ENCODE peak calls at places on chromosomes 3 and 15, in ten cellular contexts. S, V, Q, J, C, W, Y, K, M and Z are unnamed samples. For H3K4me1, the result is how much of the 10 kb centered on the place peaks cover.

GRCh38 chr3:194344012-194344411 is 7.1 kb downstream of the CPN2 start:
- DNase-seq in S (peak), V (peak), Q (peak), J (peak), C (peak), W (peak), Y (peak), K (peak), M (no peak), Z (peak)

GRCh38 chr15:100818927-100819326 is 60.7 kb upstream of the ALDH1A3 start:
- DNase-seq in S (no peak), V (no peak), Q (no peak), J (no peak), C (no peak), W (no peak), Y (no peak), K (no peak), M (no peak), Z (no peak)

GRCh38 chr3:125633767-125634166 is 38.5 kb upstream of the OSBPL11 start:
- DNase-seq in S (no peak), V (no peak), Q (no peak), J (no peak), C (no peak), W (no peak), Y (no peak), K (no peak), M (no peak), Z (no peak)

GRCh38 chr15:76514292-76514691 is 177.7 kb downstream of the ISL2 start:
- DNase-seq in S (no peak), V (no peak), Q (no peak), J (no peak), C (no peak), W (no peak), Y (no peak), K (no peak), M (no peak), Z (no peak)

GRCh38 chr3:124318650-124319049 is 326.7 kb upstream of the ROPN1 start:
- DNase-seq in S (no peak), V (no peak), Q (no peak), J (no peak), C (no peak), W (no peak), Y (no peak), K (no peak), M (no peak), Z (no peak)

GRCh38 chr15:39504812-39505211 is 76.1 kb upstream of the THBS1 start:
- DNase-seq in S (no peak), V (no peak), Q (no peak), J (no peak), C (no peak), W (no peak), Y (no peak), K (no peak), M (no peak), Z (no peak)

GRCh38 chr15:86743283-86743903 is 663.7 kb downstream of the AGBL1 start:
- DNase-seq in S (peak), V (no peak), Q (no peak), J (peak), C (peak), W (peak), Y (no peak), K (no peak), M (no peak), Z (no peak)

GRCh38 chr3:6260551-6261191 is 600.2 kb upstream of the GRM7 start:
- DNase-seq in S (no peak), V (no peak), Q (no peak), J (no peak), C (no peak), W (no peak), Y (no peak), K (no peak), M (no peak), Z (no peak)

GRCh38 chr3:27080126-27080525 is 289.1 kb downstream of the NEK10 start:
- DNase-seq in S (no peak), V (no peak), Q (no peak), J (no peak), C (no peak), W (no peak), Y (no peak), K (no peak), M (no peak), Z (no peak)

GRCh38 chr3:177824841-177825240 is 627.6 kb upstream of the TBL1XR1 start:
- DNase-seq in S (no peak), V (no peak), Q (no peak), J (no peak), C (no peak), W (no peak), Y (no peak), K (no peak), M (no peak), Z (no peak)

GRCh38 chr3:15284121-15284889 is 48.1 kb downstream of the SH3BP5 start:
- DNase-seq in S (peak), V (no peak), Q (peak), J (no peak), C (no peak), W (no peak), Y (peak), K (no peak), M (no peak), Z (no peak)

GRCh38 chr3:138260636-138261035 is 69.0 kb downstream of the NME9 start:
- DNase-seq in S (no peak), V (no peak), Q (no peak), J (no peak), C (no peak), W (no peak), Y (no peak), K (no peak), M (no peak), Z (no peak)

GRCh38 chr3:73729969-73730440 is 105.3 kb upstream of the PDZRN3 start:
- DNase-seq in S (no peak), V (no peak), Q (no peak), J (peak), C (no peak), W (no peak), Y (no peak), K (no peak), M (no peak), Z (peak)

GRCh38 chr3:184603156-184604030 is 41.8 kb downstream of the EPHB3 start:
- DNase-seq in S (no peak), V (no peak), Q (no peak), J (peak), C (no peak), W (no peak), Y (no peak), K (peak), M (no peak), Z (no peak)

GRCh38 chr15:62485170-62485720 is 320.2 kb upstream of the C2CD4B start:
- DNase-seq in S (peak), V (no peak), Q (no peak), J (no peak), C (no peak), W (no peak), Y (no peak), K (no peak), M (no peak), Z (no peak)

GRCh38 chr15:66114863-66115425 is 138.6 kb downstream of the MEGF11 start:
- DNase-seq in S (no peak), V (no peak), Q (no peak), J (no peak), C (no peak), W (no peak), Y (no peak), K (no peak), M (no peak), Z (no peak)

GRCh38 chr3:14508966-14509795 is 31.0 kb downstream of the GRIP2 start:
- DNase-seq in S (peak), V (peak), Q (peak), J (peak), C (peak), W (peak), Y (peak), K (peak), M (no peak), Z (peak)

GRCh38 chr3:124360626-124361025 is 368.7 kb upstream of the ROPN1 start:
- DNase-seq in S (no peak), V (no peak), Q (no peak), J (no peak), C (no peak), W (no peak), Y (no peak), K (no peak), M (no peak), Z (no peak)

GRCh38 chr15:49270541-49271421 is 100.7 kb downstream of the GALK2 start:
- DNase-seq in S (no peak), V (no peak), Q (peak), J (no peak), C (no peak), W (no peak), Y (no peak), K (peak), M (no peak), Z (peak)

GRCh38 chr3:56878046-56878445 is 76.3 kb upstream of the ARHGEF3 start:
- DNase-seq in S (peak), V (peak), Q (no peak), J (no peak), C (no peak), W (peak), Y (peak), K (no peak), M (no peak), Z (no peak)

GRCh38 chr15:38531509-38531908 is 33.1 kb downstream of the RASGRP1 start:
- DNase-seq in S (no peak), V (no peak), Q (no peak), J (no peak), C (no peak), W (no peak), Y (no peak), K (no peak), M (no peak), Z (no peak)

GRCh38 chr3:173395412-173396181 is 1.9 kb upstream of the NLGN1 start:
- DNase-seq in S (peak), V (peak), Q (peak), J (peak), C (no peak), W (peak), Y (peak), K (peak), M (no peak), Z (peak)

GRCh38 chr3:128053614-128054013 is 1.4 kb downstream of the SEC61A1 start:
- DNase-seq in S (no peak), V (peak), Q (no peak), J (no peak), C (no peak), W (no peak), Y (no peak), K (no peak), M (no peak), Z (no peak)

GRCh38 chr3:18758047-18758704 is 333.0 kb upstream of the SATB1 start:
- DNase-seq in S (peak), V (no peak), Q (no peak), J (no peak), C (peak), W (peak), Y (no peak), K (no peak), M (peak), Z (no peak)

GRCh38 chr3:75332784-75333183 is 331.3 kb upstream of the FRG2C start:
- DNase-seq in S (no peak), V (no peak), Q (no peak), J (no peak), C (no peak), W (no peak), Y (no peak), K (peak), M (no peak), Z (no peak)

GRCh38 chr3:37772773-37773291 is 88.8 kb upstream of the CTDSPL start:
- DNase-seq in S (peak), V (no peak), Q (no peak), J (no peak), C (no peak), W (no peak), Y (no peak), K (no peak), M (no peak), Z (no peak)

GRCh38 chr15:80950291-80951078 is 39.1 kb downstream of the MESD start:
- DNase-seq in S (no peak), V (no peak), Q (no peak), J (no peak), C (no peak), W (no peak), Y (no peak), K (peak), M (no peak), Z (no peak)

GRCh38 chr3:71150293-71150954 is 433.1 kb downstream of the FOXP1 start:
- DNase-seq in S (no peak), V (no peak), Q (no peak), J (no peak), C (no peak), W (no peak), Y (no peak), K (no peak), M (no peak), Z (no peak)

GRCh38 chr3:190345027-190345821 is 23.0 kb upstream of the CLDN1 start:
- DNase-seq in S (peak), V (peak), Q (no peak), J (no peak), C (no peak), W (no peak), Y (peak), K (peak), M (peak), Z (no peak)

GRCh38 chr3:32817561-32818430 is at the start of gene TRIM71:
- DNase-seq in S (peak), V (no peak), Q (peak), J (no peak), C (no peak), W (peak), Y (no peak), K (no peak), M (no peak), Z (no peak)

GRCh38 chr3:114445233-114445632 is 151.4 kb downstream of the TIGIT start:
- DNase-seq in S (no peak), V (no peak), Q (no peak), J (no peak), C (no peak), W (no peak), Y (no peak), K (no peak), M (no peak), Z (no peak)

GRCh38 chr3:156010829-156011228 is 109.5 kb upstream of the KCNAB1 start:
- DNase-seq in S (peak), V (no peak), Q (no peak), J (no peak), C (peak), W (no peak), Y (no peak), K (no peak), M (no peak), Z (no peak)

GRCh38 chr3:111871809-111872623 is 13.0 kb downstream of the PHLDB2 start:
- DNase-seq in S (peak), V (no peak), Q (no peak), J (no peak), C (no peak), W (no peak), Y (no peak), K (no peak), M (no peak), Z (no peak)

GRCh38 chr3:155197786-155198185 is 95.7 kb downstream of the STRIT1 start:
- DNase-seq in S (no peak), V (no peak), Q (no peak), J (no peak), C (no peak), W (no peak), Y (no peak), K (no peak), M (no peak), Z (no peak)

GRCh38 chr15:89142423-89142822 is 54.2 kb downstream of the ABHD2 start:
- DNase-seq in S (no peak), V (no peak), Q (no peak), J (no peak), C (no peak), W (no peak), Y (no peak), K (no peak), M (no peak), Z (no peak)
- H3K4me1 ChIP-seq in S (under half), V (under half), Q (under half), J (half or more), C (under half), W (under half), Y (half or more), K (under half), M (under half), Z (under half)

DNA sequence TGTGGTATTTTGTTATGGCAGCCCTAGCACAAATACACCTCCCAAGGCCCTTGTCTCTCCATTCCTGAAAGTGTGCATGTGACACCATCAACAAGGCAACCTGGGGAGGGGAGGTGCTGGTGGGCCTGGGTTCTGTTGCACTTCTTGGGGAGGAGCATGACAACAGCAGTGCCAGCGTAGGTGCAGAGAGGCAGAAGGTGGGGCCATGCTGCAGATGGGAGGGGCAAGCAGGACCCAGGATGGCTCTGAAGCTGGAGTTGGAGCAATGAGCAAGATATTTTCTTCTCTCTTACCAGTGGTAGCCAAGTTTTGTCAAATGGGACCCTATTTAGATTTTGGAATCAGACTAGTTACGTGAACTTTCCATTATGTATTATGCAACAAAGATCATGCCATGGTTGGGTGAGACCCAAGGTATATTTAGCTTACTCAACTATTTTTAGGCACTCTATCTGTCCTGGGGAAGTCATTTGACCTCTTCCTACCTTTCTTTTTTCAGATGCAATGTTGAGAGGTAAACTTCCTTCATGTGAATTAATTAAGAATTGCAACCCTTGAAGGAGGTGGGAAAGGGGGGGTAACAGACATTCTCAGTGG is 3.4 kb downstream of the FYCO1 start:
- DNase-seq in S (no peak), V (no peak), Q (peak), J (no peak), C (no peak), W (no peak), Y (peak), K (no peak), M (no peak), Z (no peak)
- H3K4me1 ChIP-seq in S (half or more), V (under half), Q (under half), J (half or more), C (under half), W (half or more), Y (half or more), K (under half), M (under half), Z (under half)

GRCh38 chr15:75203017-75203907 is 1.6 kb downstream of the C15orf39 start:
- DNase-seq in S (no peak), V (peak), Q (no peak), J (no peak), C (peak), W (no peak), Y (no peak), K (no peak), M (no peak), Z (peak)
- H3K4me1 ChIP-seq in S (under half), V (under half), Q (under half), J (under half), C (under half), W (under half), Y (half or more), K (under half), M (under half), Z (under half)

DNA sequence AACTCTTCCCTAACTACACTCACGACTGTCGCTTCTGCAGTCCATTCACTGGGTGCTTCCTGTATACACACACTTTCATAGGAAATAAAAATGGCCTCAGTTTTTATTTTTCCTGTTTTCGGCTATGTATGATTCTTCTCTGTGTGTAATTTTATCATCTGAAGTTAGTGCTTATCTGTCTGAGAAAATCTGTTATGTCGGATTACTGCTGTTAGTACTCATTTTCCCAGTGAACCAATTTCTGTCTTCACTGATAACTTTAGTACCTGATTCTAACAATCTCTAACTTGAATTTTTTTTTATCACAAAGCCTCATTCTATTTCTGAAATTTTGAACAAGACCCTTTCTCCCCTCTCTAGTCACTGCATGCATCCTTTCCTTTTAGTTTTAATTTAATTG is 20.9 kb downstream of the RAB5A start:
- DNase-seq in S (no peak), V (no peak), Q (no peak), J (no peak), C (no peak), W (no peak), Y (no peak), K (no peak), M (no peak), Z (no peak)
- H3K4me1 ChIP-seq in S (under half), V (under half), Q (under half), J (under half), C (under half), W (under half), Y (under half), K (under half), M (under half), Z (under half)

DNA sequence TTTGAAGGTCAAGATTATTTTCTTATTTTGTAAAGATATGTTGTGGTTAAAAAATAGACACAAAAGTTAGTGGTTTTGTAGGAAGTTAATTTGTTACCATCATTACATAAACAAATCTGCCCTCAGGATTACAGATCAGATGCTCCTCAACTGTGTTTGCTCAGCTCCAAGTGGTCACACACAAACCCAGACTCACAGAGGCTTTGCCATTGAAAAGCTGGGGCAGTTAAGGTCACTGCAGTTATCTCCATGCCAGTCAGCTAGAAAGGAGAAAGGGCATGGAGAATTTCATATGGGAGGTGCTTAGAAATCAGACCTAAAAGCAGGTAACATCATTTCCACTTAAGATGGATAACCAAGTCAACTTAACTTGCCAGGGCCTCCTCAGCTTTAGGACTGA is 825.7 kb upstream of the GBE1 start:
- DNase-seq in S (no peak), V (no peak), Q (no peak), J (no peak), C (no peak), W (no peak), Y (no peak), K (no peak), M (no peak), Z (no peak)
- H3K4me1 ChIP-seq in S (under half), V (under half), Q (under half), J (under half), C (under half), W (under half), Y (under half), K (under half), M (under half), Z (under half)

DNA sequence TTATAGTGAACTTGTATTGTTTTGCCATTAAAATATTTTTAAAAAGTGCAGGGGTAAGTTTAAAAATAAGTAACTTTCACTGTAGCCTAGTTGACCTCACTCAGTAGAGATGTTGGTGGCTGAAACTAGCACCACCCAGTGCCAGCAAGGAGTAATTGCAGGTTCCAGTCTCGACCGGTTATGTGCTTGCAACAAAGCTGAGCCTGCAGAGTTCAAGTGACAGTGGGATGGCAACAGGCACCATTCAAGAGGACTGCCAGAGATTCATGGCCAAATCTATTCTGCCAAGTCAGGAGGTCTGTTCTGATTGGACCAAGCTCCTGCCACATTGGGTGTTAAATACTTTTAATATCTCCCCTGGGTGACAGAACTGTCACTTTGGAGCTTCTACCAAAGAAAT is 2.7 kb downstream of the ADAMTS7 start:
- DNase-seq in S (peak), V (peak), Q (no peak), J (no peak), C (peak), W (no peak), Y (peak), K (no peak), M (no peak), Z (no peak)
- H3K4me1 ChIP-seq in S (under half), V (under half), Q (under half), J (under half), C (under half), W (under half), Y (under half), K (under half), M (under half), Z (under half)